ENCODE peak calls at places on chromosomes 16 and 17, in six cellular contexts. P is stomach, M is thyroid gland, G is HAP-1, A is OCI-LY7, X is left ventricle myocardium inferior. U is an unnamed sample.

GRCh38 chr17:78040561-78041400 is 82.3 kb downstream of the TNRC6C start:
- DNase-seq in X (peak; percentile 63), G (peak; percentile 13), P (peak; percentile 29), M (peak; percentile 45), A (no peak), U (peak; percentile 3)

GRCh38 chr16:29943846-29944669 is 17.8 kb upstream of the TMEM219 start:
- DNase-seq in A (no peak), M (no peak), G (peak; percentile 93), X (no peak), P (peak; percentile 41), U (no peak)

GRCh38 chr17:45889579-45889978 is 4.8 kb upstream of the MAPT start:
- DNase-seq in A (no peak), M (no peak), X (no peak), P (no peak), G (no peak), U (no peak)

GRCh38 chr17:38867179-38867994 is 2.5 kb upstream of the LASP1 start:
- DNase-seq in A (peak; percentile 80), X (peak; percentile 58), P (peak; percentile 46), G (peak; percentile 76), M (peak; percentile 43), U (no peak)

GRCh38 chr17:13594762-13595697 is 6.7 kb downstream of the HS3ST3A1 start:
- DNase-seq in P (peak; percentile 74), G (peak; percentile 33), X (peak; percentile 27), A (peak; percentile 81), M (peak; percentile 73), U (peak; percentile 7)

GRCh38 chr16:31420037-31420436 is 8.1 kb downstream of the COX6A2 start:
- DNase-seq in P (no peak), G (no peak), M (no peak), X (no peak), A (no peak), U (no peak)

GRCh38 chr17:35849469-35850348 is 19.0 kb downstream of the HEATR9 start:
- DNase-seq in A (peak; percentile 67), M (peak; percentile 34), X (no peak), G (peak; percentile 54), P (peak; percentile 45), U (no peak)

GRCh38 chr17:36938566-36939058 is 1.3 kb downstream of the LHX1 start:
- DNase-seq in M (no peak), P (no peak), X (no peak), A (no peak), G (no peak), U (no peak)

GRCh38 chr17:2057130-2057713 is 2.3 kb downstream of the HIC1 start:
- DNase-seq in X (no peak), A (no peak), M (no peak), G (no peak), P (no peak), U (no peak)

GRCh38 chr16:85353839-85354622 is 241.8 kb upstream of the CIBAR2 start:
- DNase-seq in X (no peak), A (no peak), G (no peak), P (peak; percentile 82), M (peak; percentile 89), U (no peak)

GRCh38 chr17:43912635-43913304 is 5.4 kb upstream of the MPP2 start:
- DNase-seq in M (no peak), P (no peak), A (no peak), G (no peak), X (no peak), U (no peak)

GRCh38 chr16:51971184-51971583 is 575.8 kb downstream of the TOX3 start:
- DNase-seq in A (peak; percentile 1), M (peak; percentile 17), P (peak; percentile 30), X (no peak), G (no peak), U (no peak)

GRCh38 chr16:72131036-72131435 is 37.4 kb downstream of the DHX38 start:
- DNase-seq in A (no peak), M (no peak), P (no peak), G (no peak), X (no peak), U (no peak)

GRCh38 chr17:3474212-3474611 is 1.6 kb upstream of the ASPA start:
- DNase-seq in A (no peak), G (no peak), X (no peak), M (no peak), P (no peak), U (no peak)

GRCh38 chr17:82019905-82020873 is 2.5 kb downstream of the CENPX start:
- DNase-seq in G (peak; percentile 23), P (peak; percentile 63), A (peak; percentile 86), X (peak; percentile 51), M (peak; percentile 28), U (no peak)

GRCh38 chr16:533391-534088 is 6.0 kb downstream of the CAPN15 start:
- DNase-seq in X (no peak), A (no peak), G (no peak), M (no peak), P (peak; percentile 77), U (no peak)

GRCh38 chr16:4505356-4506153 is 29.4 kb downstream of the HMOX2 start:
- DNase-seq in M (no peak), P (peak; percentile 54), X (no peak), A (peak; percentile 90), G (no peak), U (no peak)

GRCh38 chr17:6505425-6506142 is 50.8 kb downstream of the PITPNM3 start:
- DNase-seq in X (no peak), G (no peak), P (no peak), M (no peak), A (no peak), U (no peak)

GRCh38 chr16:13306153-13306552 is 404.8 kb downstream of the SHISA9 start:
- DNase-seq in A (no peak), P (no peak), G (no peak), X (no peak), M (no peak), U (no peak)

GRCh38 chr16:17133851-17134250 is 336.9 kb downstream of the XYLT1 start:
- DNase-seq in X (no peak), A (no peak), M (no peak), G (no peak), P (no peak), U (no peak)

GRCh38 chr17:62994931-62995330 is 28.9 kb downstream of the TANC2 start:
- DNase-seq in X (no peak), A (no peak), P (no peak), M (no peak), G (no peak), U (no peak)

GRCh38 chr16:78235168-78235800 is 135.8 kb downstream of the WWOX start:
- DNase-seq in P (peak; percentile 78), X (peak; percentile 63), M (peak; percentile 78), A (peak; percentile 62), G (peak; percentile 40), U (peak; percentile 13)

GRCh38 chr17:75753514-75754377 is 11.2 kb downstream of the GALK1 start:
- DNase-seq in A (peak; percentile 92), M (peak; percentile 67), P (peak; percentile 51), X (peak; percentile 78), G (peak; percentile 68), U (no peak)

GRCh38 chr17:32141690-32142037 is 638 bp upstream of the RHOT1 start:
- DNase-seq in M (no peak), P (no peak), G (no peak), A (no peak), X (no peak), U (no peak)

GRCh38 chr17:15343749-15344148 is 2.4 kb upstream of the TEKT3 start:
- DNase-seq in P (no peak), M (no peak), A (no peak), X (no peak), G (no peak), U (no peak)

GRCh38 chr17:18997650-18998196 is 6.8 kb downstream of the FAM83G start:
- DNase-seq in G (no peak), X (no peak), P (no peak), A (no peak), M (no peak), U (no peak)

GRCh38 chr17:55710410-55710809 is 12.3 kb downstream of the TMEM100 start:
- DNase-seq in G (no peak), X (no peak), A (no peak), P (no peak), M (no peak), U (no peak)

GRCh38 chr17:33390479-33391027 is 97.5 kb upstream of the ASIC2 start:
- DNase-seq in A (no peak), G (no peak), P (no peak), M (no peak), X (no peak), U (no peak)

GRCh38 chr16:3523281-3523680 is 22.5 kb downstream of the CLUAP1 start:
- DNase-seq in X (no peak), M (no peak), P (no peak), A (no peak), G (no peak), U (no peak)

GRCh38 chr17:14301761-14302401 is 1.0 kb downstream of the HS3ST3B1 start:
- DNase-seq in X (peak; percentile 33), M (peak; percentile 10), G (no peak), A (peak; percentile 26), P (peak; percentile 48), U (no peak)

GRCh38 chr16:35425270-35425669 is 1965.9 kb downstream of the TP53TG3F start:
- DNase-seq in A (no peak), G (no peak), P (no peak), X (no peak), M (no peak), U (no peak)
- H3K9me3 ChIP-seq in A (no peaks in the 10 kb centered on the region), G (no peaks in the 10 kb centered on the region), P (peaks cover 16% of the 10 kb centered on the region), X (peaks cover 5% of the 10 kb centered on the region), M (no peaks in the 10 kb centered on the region), U (no peaks in the 10 kb centered on the region)

DNA sequence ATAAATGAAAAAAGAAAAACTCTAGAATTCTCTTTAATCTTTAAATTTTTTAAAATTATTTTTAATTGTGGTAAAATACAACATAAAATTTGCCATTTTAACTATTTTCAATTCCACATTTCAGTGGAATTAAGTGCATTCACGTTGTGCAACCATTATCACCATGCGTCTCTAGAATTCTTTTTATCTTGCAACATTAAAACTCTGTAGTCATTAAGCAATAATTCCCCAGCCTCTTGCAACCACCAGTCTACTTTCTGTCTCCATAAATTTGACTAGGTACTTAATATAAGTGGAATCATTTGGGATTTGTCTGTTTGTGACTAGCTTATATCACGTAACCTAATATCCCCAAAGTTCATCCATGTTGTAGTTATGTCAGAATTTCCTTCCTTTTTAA is 79.1 kb downstream of the TAOK1 start:
- DNase-seq in P (no peak), G (no peak), X (no peak), M (no peak), A (no peak), U (no peak)
- H3K36me3 ChIP-seq in P (peaks cover 74% of the 10 kb centered on the region), G (peaks cover 12% of the 10 kb centered on the region), X (peaks cover 41% of the 10 kb centered on the region), M (no peaks in the 10 kb centered on the region), A (peaks cover 82% of the 10 kb centered on the region), U (peaks cover 5% of the 10 kb centered on the region)

GRCh38 chr16:19429271-19429670 is 11.6 kb downstream of the TMC5 start:
- DNase-seq in X (no peak), P (peak; percentile 68), A (no peak), G (no peak), M (no peak), U (no peak)
- H3K4me1 ChIP-seq in X (no peaks in the 10 kb centered on the region), P (peaks cover 10% of the 10 kb centered on the region), A (no peaks in the 10 kb centered on the region), G (no peaks in the 10 kb centered on the region), M (no peaks in the 10 kb centered on the region), U (no peaks in the 10 kb centered on the region)

DNA sequence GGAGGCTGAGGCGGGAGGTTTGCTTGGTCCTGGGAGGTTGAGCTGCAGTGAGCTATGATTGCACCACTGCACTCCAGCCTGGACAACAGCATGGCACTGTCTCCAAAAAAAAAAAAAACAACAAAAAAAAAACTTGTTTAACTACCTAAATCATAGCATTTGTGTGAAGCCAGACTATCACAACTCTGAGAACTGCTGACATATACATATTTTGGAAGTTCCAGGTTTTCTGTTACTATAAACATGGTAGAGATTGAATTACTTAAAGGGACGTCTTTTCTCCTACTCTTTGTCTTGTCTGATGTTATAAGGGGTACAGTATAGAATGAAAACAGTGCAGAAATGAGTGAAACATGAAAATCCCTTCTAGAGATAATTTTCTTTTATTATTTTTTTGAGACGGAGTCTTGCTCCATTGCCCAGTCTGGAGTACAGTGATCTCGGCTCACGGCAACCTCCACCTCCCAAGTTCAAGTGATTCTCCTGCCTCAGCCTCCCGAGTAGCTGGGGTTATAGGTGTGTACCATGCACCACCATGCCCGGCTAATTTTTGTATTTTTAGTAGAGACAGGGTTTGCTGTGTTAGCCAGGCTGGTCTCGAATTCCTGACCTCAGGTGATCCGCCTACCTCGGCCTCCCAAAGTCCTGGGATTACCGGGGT is 18.4 kb downstream of the ABCC1 start:
- DNase-seq in A (no peak), M (no peak), G (no peak), P (no peak), X (no peak), U (no peak)
- H3K9me3 ChIP-seq in A (peaks cover 47% of the 10 kb centered on the region), M (no peaks in the 10 kb centered on the region), G (peaks cover 14% of the 10 kb centered on the region), P (peaks cover 5% of the 10 kb centered on the region), X (peaks cover 26% of the 10 kb centered on the region), U (no peaks in the 10 kb centered on the region)